ENCODE peak calls at places on chromosomes 7 and 10, in four cellular contexts. H is NCI-H1436, N is posterior cingulate gyrus, X is GM12865. V is an unnamed sample.

GRCh38 chr7:2824026-2824677 is 20.0 kb downstream of the GNA12 start:
- DNase-seq in H (no peak), X (no peak), N (peak), V (no peak)

GRCh38 chr7:153217032-153217431 is 457.5 kb downstream of the ACTR3B start:
- DNase-seq in N (no peak), H (no peak), X (no peak), V (no peak)

GRCh38 chr10:71266918-71267442 is 52.1 kb upstream of the SLC29A3 start:
- DNase-seq in N (peak), X (no peak), H (no peak), V (no peak)

GRCh38 chr7:138125598-138126111 is 49.4 kb downstream of the AKR1D1 start:
- DNase-seq in N (no peak), H (no peak), X (peak), V (no peak)

GRCh38 chr10:112532053-112532658 is 85.1 kb downstream of the VTI1A start:
- DNase-seq in X (peak), N (no peak), H (no peak), V (no peak)

GRCh38 chr7:47040795-47041194 is 541.1 kb downstream of the TNS3 start:
- DNase-seq in N (no peak), H (no peak), X (no peak), V (no peak)

GRCh38 chr10:29619273-29619672 is 15.5 kb downstream of the SVIL start:
- DNase-seq in X (no peak), N (no peak), H (no peak), V (no peak)

GRCh38 chr10:106705576-106706526 is 458.7 kb downstream of the SORCS1 start:
- DNase-seq in X (peak), N (peak), H (peak), V (no peak)

GRCh38 chr10:47023237-47024045 is 112.2 kb downstream of the PTPN20 start:
- DNase-seq in X (no peak), N (peak), H (no peak), V (no peak)

GRCh38 chr10:98248018-98248417 is 20.0 kb downstream of the LOXL4 start:
- DNase-seq in X (no peak), H (no peak), N (no peak), V (no peak)

V was measured in esophagus squamous epithelium.